ENCODE peak calls at places on chromosomes 4 and X, in five cellular contexts. L, C, O, V and X are unnamed samples.

GRCh38 chr4:56086073-56086521 is 137.4 kb downstream of the CEP135 start:
- DNase-seq in L (no peak), C (no peak), O (peak), V (no peak), X (no peak)

GRCh38 chrX:22748093-22748999 is 251.4 kb upstream of the DDX53 start:
- DNase-seq in L (peak), C (peak), O (peak), V (peak), X (peak)

GRCh38 chrX:43961699-43962098 is 11.5 kb downstream of the NDP start:
- DNase-seq in L (no peak), C (no peak), O (no peak), V (no peak), X (peak)

GRCh38 chrX:75887833-75888232 is 102.8 kb upstream of the MAGEE2 start:
- DNase-seq in L (no peak), C (no peak), O (no peak), V (no peak), X (no peak)

GRCh38 chrX:71623714-71624113 is 5.4 kb upstream of the CXCR3 start:
- DNase-seq in L (no peak), C (no peak), O (no peak), V (no peak), X (no peak)

GRCh38 chr4:185902654-185903053 is 90.7 kb upstream of the SORBS2 start:
- DNase-seq in L (no peak), C (no peak), O (no peak), V (no peak), X (no peak)

GRCh38 chr4:83644677-83645639 is 109.0 kb downstream of the GPAT3 start:
- DNase-seq in L (peak), C (no peak), O (no peak), V (peak), X (peak)

GRCh38 chr4:13306356-13306755 is 177.8 kb downstream of the RAB28 start:
- DNase-seq in L (no peak), C (no peak), O (no peak), V (no peak), X (no peak)

GRCh38 chr4:149973181-149973580 is 105.1 kb upstream of the DCLK2 start:
- DNase-seq in L (no peak), C (no peak), O (no peak), V (no peak), X (no peak)

GRCh38 chrX:22399793-22400192 is 127.1 kb downstream of the CBLL2 start:
- DNase-seq in L (no peak), C (no peak), O (no peak), V (peak), X (no peak)

GRCh38 chr4:2069986-2070385 is 10.9 kb downstream of the NAT8L start:
- DNase-seq in L (no peak), C (no peak), O (no peak), V (no peak), X (no peak)

GRCh38 chrX:23317799-23318724 is 16.6 kb upstream of the PTCHD1 start:
- DNase-seq in L (no peak), C (peak), O (no peak), V (peak), X (peak)

GRCh38 chr4:98101988-98102387 is 41.3 kb downstream of the STPG2 start:
- DNase-seq in L (no peak), C (no peak), O (no peak), V (no peak), X (no peak)

GRCh38 chrX:119684916-119685224 is 8.1 kb downstream of the SEPTIN6 start:
- DNase-seq in L (no peak), C (no peak), O (no peak), V (no peak), X (no peak)

GRCh38 chr4:126799971-126800722 is 832.6 kb upstream of the INTU start:
- DNase-seq in L (no peak), C (no peak), O (no peak), V (peak), X (no peak)

GRCh38 chrX:11188664-11189063 is 77.5 kb downstream of the HCCS start:
- DNase-seq in L (no peak), C (no peak), O (no peak), V (no peak), X (no peak)

GRCh38 chrX:66164470-66164869 is 423 bp downstream of the HEPH start:
- DNase-seq in L (peak), C (no peak), O (no peak), V (no peak), X (no peak)

GRCh38 chr4:147975902-147976301 is 244.0 kb downstream of the ARHGAP10 start:
- DNase-seq in L (no peak), C (no peak), O (no peak), V (no peak), X (no peak)

GRCh38 chrX:129667412-129667811 is 12.7 kb upstream of the APLN start:
- DNase-seq in L (no peak), C (no peak), O (no peak), V (no peak), X (no peak)

GRCh38 chrX:54891573-54891972 is 29.1 kb upstream of the TRO start:
- DNase-seq in L (peak), C (peak), O (peak), V (peak), X (peak)

GRCh38 chr4:135277116-135277979 is 1075.8 kb upstream of the PABPC4L start:
- DNase-seq in L (no peak), C (no peak), O (no peak), V (no peak), X (no peak)

GRCh38 chr4:90695411-90695810 is 568.2 kb downstream of the CCSER1 start:
- DNase-seq in L (no peak), C (no peak), O (no peak), V (no peak), X (no peak)

GRCh38 chr4:80362578-80363181 is 27.1 kb downstream of the CFAP299 start:
- DNase-seq in L (peak), C (peak), O (peak), V (peak), X (peak)

GRCh38 chr4:12403175-12403574 is 974.5 kb upstream of the HS3ST1 start:
- DNase-seq in L (no peak), C (no peak), O (no peak), V (no peak), X (no peak)

GRCh38 chrX:86806786-86807185 is 658.5 kb downstream of the DACH2 start:
- DNase-seq in L (no peak), C (no peak), O (no peak), V (peak), X (peak)

GRCh38 chrX:112678831-112679230 is 907 bp downstream of the LHFPL1 start:
- DNase-seq in L (no peak), C (no peak), O (no peak), V (no peak), X (no peak)

GRCh38 chr4:108058685-108059440 is 69.2 kb downstream of the HADH start:
- DNase-seq in L (no peak), C (no peak), O (no peak), V (peak), X (no peak)

GRCh38 chr4:89755210-89755609 is 81.8 kb downstream of the SNCA start:
- DNase-seq in L (no peak), C (no peak), O (no peak), V (peak), X (no peak)

GRCh38 chr4:106149026-106149425 is 167.0 kb downstream of the TBCK start:
- DNase-seq in L (no peak), C (no peak), O (no peak), V (no peak), X (no peak)

GRCh38 chr4:70838972-70839536 is 636 bp downstream of the GRSF1 start:
- DNase-seq in L (peak), C (peak), O (peak), V (peak), X (peak)